ENCODE peak calls at places on chromosomes 2 and 18, in ten cellular contexts. C, R, E, M, A, P, Y, V, U and J are unnamed samples.

GRCh38 chr2:200929334-200930249 is 33.9 kb downstream of the ORC2 start:
- DNase-seq in C (no peak), R (no peak), E (no peak), M (no peak), A (no peak), P (no peak), Y (no peak), V (no peak), U (no peak), J (no peak)

GRCh38 chr2:235146206-235146605 is 194.4 kb downstream of the SH3BP4 start:
- DNase-seq in C (no peak), R (no peak), E (no peak), M (no peak), A (no peak), P (no peak), Y (no peak), V (no peak), U (no peak), J (no peak)

GRCh38 chr2:117958186-117958585 is 55.7 kb downstream of the CCDC93 start:
- DNase-seq in C (no peak), R (no peak), E (peak), M (no peak), A (no peak), P (no peak), Y (no peak), V (no peak), U (no peak), J (no peak)

GRCh38 chr18:36179562-36180334 is 7.5 kb upstream of the MOCOS start:
- DNase-seq in C (no peak), R (peak), E (peak), M (no peak), A (no peak), P (no peak), Y (no peak), V (no peak), U (peak), J (no peak)

GRCh38 chr2:231531408-231532188 is 1.4 kb upstream of the NMUR1 start:
- DNase-seq in C (no peak), R (no peak), E (no peak), M (no peak), A (peak), P (no peak), Y (no peak), V (no peak), U (no peak), J (no peak)

GRCh38 chr2:201194097-201194496 is 11.2 kb downstream of the CASP10 start:
- DNase-seq in C (no peak), R (no peak), E (no peak), M (no peak), A (no peak), P (peak), Y (no peak), V (no peak), U (no peak), J (no peak)

GRCh38 chr2:67414867-67415266 is 17.7 kb downstream of the ETAA1 start:
- DNase-seq in C (no peak), R (no peak), E (no peak), M (no peak), A (no peak), P (no peak), Y (no peak), V (no peak), U (no peak), J (no peak)

GRCh38 chr2:238380785-238381184 is 45.9 kb upstream of the ASB1 start:
- DNase-seq in C (no peak), R (no peak), E (no peak), M (no peak), A (no peak), P (no peak), Y (no peak), V (no peak), U (no peak), J (no peak)

GRCh38 chr2:14516844-14517243 is 115.7 kb upstream of the LRATD1 start:
- DNase-seq in C (no peak), R (no peak), E (peak), M (no peak), A (no peak), P (no peak), Y (no peak), V (peak), U (no peak), J (no peak)

GRCh38 chr2:172282944-172283343 is 144.4 kb upstream of the ITGA6 start:
- DNase-seq in C (no peak), R (no peak), E (peak), M (no peak), A (no peak), P (no peak), Y (peak), V (peak), U (no peak), J (peak)

GRCh38 chr18:59067873-59068272 is 71.8 kb upstream of the SEC11C start:
- DNase-seq in C (no peak), R (no peak), E (peak), M (peak), A (peak), P (peak), Y (no peak), V (no peak), U (no peak), J (no peak)

GRCh38 chr2:106020821-106021316 is 173.2 kb downstream of the UXS1 start:
- DNase-seq in C (no peak), R (no peak), E (no peak), M (peak), A (no peak), P (no peak), Y (peak), V (no peak), U (no peak), J (peak)

GRCh38 chr2:240395896-240396622 is 39.4 kb upstream of the GPC1 start:
- DNase-seq in C (no peak), R (no peak), E (no peak), M (no peak), A (peak), P (no peak), Y (no peak), V (no peak), U (no peak), J (no peak)

GRCh38 chr2:214987261-214987660 is 151.2 kb downstream of the ABCA12 start:
- DNase-seq in C (no peak), R (no peak), E (no peak), M (no peak), A (no peak), P (no peak), Y (no peak), V (no peak), U (no peak), J (no peak)

GRCh38 chr2:135638825-135639224 is 102.8 kb upstream of the UBXN4 start:
- DNase-seq in C (no peak), R (no peak), E (no peak), M (no peak), A (no peak), P (no peak), Y (no peak), V (no peak), U (no peak), J (no peak)